ENCODE peak calls at places on chromosomes 7 and 10, in four cellular contexts. Z is mesenchymal stem cell, I is SJSA1, O is neuronal stem cell. K is an unnamed sample.

GRCh38 chr10:96719850-96720421 is 378 bp downstream of the PIK3AP1 start:
- DNase-seq in Z (no peak), I (no peak), O (peak; percentile 31), K (peak; percentile 77)

GRCh38 chr10:26556756-26557640 is 118.9 kb downstream of the APBB1IP start:
- DNase-seq in Z (peak; percentile 27), I (no peak), O (peak; percentile 47), K (peak; percentile 88)

GRCh38 chr10:102919237-102919959 is 1.3 kb downstream of the CNNM2 start:
- DNase-seq in Z (peak; percentile 32), I (no peak), O (peak; percentile 21), K (no peak)

GRCh38 chr10:69901623-69902505 is 100.2 kb downstream of the COL13A1 start:
- DNase-seq in Z (peak; percentile 62), I (peak; percentile 72), O (peak; percentile 56), K (peak; percentile 98)

GRCh38 chr7:117119192-117119924 is 166.1 kb downstream of the ST7 start:
- DNase-seq in Z (peak; percentile 80), I (peak; percentile 78), O (peak; percentile 79), K (peak; percentile 23)

GRCh38 chr10:61452655-61453641 is at the start of gene TMEM26:
- DNase-seq in Z (peak; percentile 74), I (no peak), O (peak; percentile 39), K (peak; percentile 77)

GRCh38 chr10:49330127-49330665 is 31.2 kb downstream of the C10orf71 start:
- DNase-seq in Z (no peak), I (peak; percentile 18), O (no peak), K (no peak)

GRCh38 chr10:16195178-16195769 is 241.5 kb upstream of the PTER start:
- DNase-seq in Z (no peak), I (no peak), O (no peak), K (no peak)

GRCh38 chr10:77135555-77135954 is 502.1 kb downstream of the KCNMA1 start:
- DNase-seq in Z (no peak), I (no peak), O (no peak), K (no peak)

GRCh38 chr7:149864751-149865150 is 9.0 kb upstream of the ATP6V0E2 start:
- DNase-seq in Z (no peak), I (no peak), O (no peak), K (no peak)

GRCh38 chr10:132469197-132469942 is 68.2 kb upstream of the INPP5A start:
- DNase-seq in Z (no peak), I (no peak), O (no peak), K (peak; percentile 88)

GRCh38 chr7:41880107-41880506 is 177.2 kb upstream of the INHBA start:
- DNase-seq in Z (peak; percentile 70), I (peak; percentile 51), O (no peak), K (peak; percentile 88)

GRCh38 chr7:127154101-127154500 is 98.6 kb downstream of the GRM8 start:
- DNase-seq in Z (no peak), I (no peak), O (no peak), K (no peak)

GRCh38 chr10:31075434-31075833 is 43.8 kb upstream of the ZNF438 start:
- DNase-seq in Z (peak; percentile 70), I (no peak), O (no peak), K (no peak)

GRCh38 chr10:90665905-90666662 is 191.8 kb downstream of the HTR7 start:
- DNase-seq in Z (no peak), I (no peak), O (no peak), K (no peak)

GRCh38 chr10:3811331-3811870 is 26.4 kb upstream of the KLF6 start:
- DNase-seq in Z (peak; percentile 83), I (peak; percentile 63), O (no peak), K (no peak)

GRCh38 chr10:126781817-126782216 is 111.3 kb upstream of the C10orf90 start:
- DNase-seq in Z (no peak), I (no peak), O (no peak), K (no peak)

GRCh38 chr7:20831451-20831850 is 44.8 kb upstream of the SP8 start:
- DNase-seq in Z (no peak), I (no peak), O (no peak), K (no peak)

GRCh38 chr10:78856421-78856820 is 212.3 kb upstream of the ZMIZ1 start:
- DNase-seq in Z (peak; percentile 19), I (no peak), O (no peak), K (no peak)

GRCh38 chr10:30373596-30374327 is 24.7 kb upstream of the MTPAP start:
- DNase-seq in Z (no peak), I (no peak), O (no peak), K (no peak)

GRCh38 chr10:57096044-57096443 is 735.0 kb upstream of the ZWINT start:
- DNase-seq in Z (no peak), I (no peak), O (no peak), K (peak; percentile 5)

GRCh38 chr7:2233876-2234275 is 1.1 kb upstream of the MAD1L1 start:
- DNase-seq in Z (no peak), I (no peak), O (no peak), K (no peak)
- H3K36me3 ChIP-seq in Z (peaks cover 48% of the 10 kb centered on the region), I (peaks cover 73% of the 10 kb centered on the region), O (peaks cover 74% of the 10 kb centered on the region), K (peaks cover 40% of the 10 kb centered on the region)

GRCh38 chr7:134991469-134992339 is 5.4 kb downstream of the AGBL3 start:
- DNase-seq in Z (no peak), I (no peak), O (no peak), K (no peak)

GRCh38 chr7:134988161-134988560 is 1.9 kb downstream of the AGBL3 start:
- DNase-seq in Z (no peak), I (no peak), O (no peak), K (no peak)

GRCh38 chr7:134986363-134987231 is at the start of gene AGBL3:
- DNase-seq in Z (peak; percentile 95), I (peak; percentile 97), O (peak; percentile 89), K (peak; percentile 94)

DNA sequence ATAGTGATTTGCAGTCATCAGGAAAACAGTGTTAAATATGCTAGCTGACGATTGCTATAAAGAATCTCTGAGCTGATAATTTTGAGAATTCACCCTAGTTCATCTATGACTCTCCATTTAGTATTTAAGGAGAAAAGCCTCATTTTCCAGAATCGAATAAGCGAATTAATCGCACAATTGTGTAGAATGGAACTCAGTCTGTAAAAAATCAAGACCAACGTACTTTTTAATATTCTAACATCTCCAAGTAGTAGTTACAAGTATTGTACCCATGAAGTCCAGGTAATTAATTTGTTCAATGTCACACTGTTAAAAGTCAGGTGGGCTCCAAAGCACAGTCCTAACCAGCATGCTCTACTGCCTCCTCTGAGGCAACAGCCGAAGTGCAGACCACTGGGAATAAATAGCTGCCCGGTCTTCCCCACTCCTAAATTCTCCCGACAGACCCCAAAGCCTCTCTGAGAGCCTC is 380 bp upstream of the AGBL3 start:
- DNase-seq in Z (no peak), I (no peak), O (no peak), K (no peak)
- H3K27ac ChIP-seq in Z (peak overlapping the region; percentile 95), I (peak overlapping the region; percentile 66), O (peak overlapping the region; percentile 63), K (peak overlapping the region; percentile 81)

DNA sequence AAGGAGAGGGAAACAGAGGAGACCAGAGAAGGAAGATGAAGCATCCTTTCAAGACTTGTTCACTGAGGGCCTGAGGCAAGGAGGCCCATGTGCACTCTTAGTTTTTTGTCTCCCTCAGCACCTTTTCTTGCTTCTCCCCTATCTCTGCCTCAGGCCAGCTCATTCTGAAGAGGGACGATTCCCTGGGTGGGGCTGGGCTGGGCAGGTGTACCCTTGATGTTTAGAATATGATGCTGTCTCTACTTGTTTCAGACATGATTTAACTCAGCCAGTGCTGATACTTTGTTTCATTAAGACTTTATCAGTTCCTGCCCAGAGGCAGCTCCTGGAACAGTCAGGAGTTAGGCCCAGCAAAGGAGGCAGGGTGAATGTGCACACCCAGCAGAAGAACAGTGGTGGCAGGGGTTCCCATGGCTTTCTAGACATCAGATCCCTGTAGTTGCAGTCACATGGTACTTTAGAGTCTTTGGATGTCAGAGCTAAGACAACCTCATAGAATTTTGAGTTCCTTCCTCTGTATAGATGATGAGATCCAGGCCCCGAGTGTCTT is 3.4 kb downstream of the PRXL2A start:
- DNase-seq in Z (no peak), I (no peak), O (no peak), K (no peak)
- H3K36me3 ChIP-seq in Z (peaks cover 6% of the 10 kb centered on the region), I (no peaks in the 10 kb centered on the region), O (peaks cover 38% of the 10 kb centered on the region), K (no peaks in the 10 kb centered on the region)

GRCh38 chr10:75238182-75239180 is 2.7 kb upstream of the COMTD1 start:
- DNase-seq in Z (no peak), I (no peak), O (no peak), K (peak; percentile 39)

GRCh38 chr10:75234017-75234682 is 1.6 kb downstream of the COMTD1 start:
- DNase-seq in Z (peak; percentile 85), I (peak; percentile 91), O (peak; percentile 84), K (peak; percentile 97)

GRCh38 chr10:75235375-75236177 is at the start of gene COMTD1:
- DNase-seq in Z (peak; percentile 82), I (peak; percentile 93), O (peak; percentile 85), K (peak; percentile 98)

GRCh38 chr10:75234683-75235374 is 928 bp downstream of the COMTD1 start:
- DNase-seq in Z (no peak), I (no peak), O (peak; percentile 52), K (peak; percentile 87)

DNA sequence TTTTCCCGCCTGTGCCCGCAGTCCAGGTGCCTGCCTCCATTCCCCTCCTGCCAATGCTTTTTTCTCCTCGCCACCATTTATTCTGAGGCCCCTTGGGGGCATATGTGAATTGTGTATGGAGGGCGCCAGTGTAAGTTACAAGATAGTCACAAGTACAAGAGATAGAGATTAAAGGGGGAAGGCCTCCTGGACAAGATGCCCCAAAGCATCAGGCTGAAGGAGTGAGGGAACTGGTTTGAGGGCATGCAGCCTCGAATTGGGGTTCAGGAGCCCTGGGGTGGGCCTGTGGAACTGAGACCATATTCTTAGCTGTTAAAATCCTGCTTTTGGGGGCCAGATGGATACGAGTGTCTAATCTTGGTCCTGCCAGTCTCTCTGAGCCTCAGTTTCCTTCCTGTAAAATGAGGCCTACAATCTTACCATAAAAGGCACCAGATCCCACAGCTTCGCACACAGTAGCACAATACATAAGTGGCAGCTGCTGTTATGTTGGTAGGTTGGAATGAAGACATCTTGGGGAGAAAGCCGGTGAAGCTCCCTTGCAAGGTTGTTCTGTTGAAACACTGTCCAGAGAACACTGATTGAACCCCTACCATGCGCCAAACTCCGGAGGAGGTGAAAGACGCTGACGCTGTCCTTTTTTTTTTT is 545 bp upstream of the COMTD1 start:
- DNase-seq in Z (no peak), I (no peak), O (no peak), K (no peak)
- H3K27ac ChIP-seq in Z (no peak overlapping the region), I (no peak overlapping the region), O (no peak overlapping the region), K (no peak overlapping the region)

GRCh38 chr10:95650232-95650631 is 6.3 kb downstream of the ALDH18A1 start:
- DNase-seq in Z (no peak), I (no peak), O (no peak), K (no peak)
- H3K36me3 ChIP-seq in Z (peaks cover 41% of the 10 kb centered on the region), I (peaks cover 46% of the 10 kb centered on the region), O (peaks cover 81% of the 10 kb centered on the region), K (peaks cover 68% of the 10 kb centered on the region)

GRCh38 chr7:112204776-112205347 is 1.3 kb downstream of the DOCK4 start:
- DNase-seq in Z (peak; percentile 38), I (no peak), O (no peak), K (no peak)
- H3K27ac ChIP-seq in Z (peak overlapping the region; percentile 46), I (no peak overlapping the region), O (no peak overlapping the region), K (peak overlapping the region; percentile 83)

DNA sequence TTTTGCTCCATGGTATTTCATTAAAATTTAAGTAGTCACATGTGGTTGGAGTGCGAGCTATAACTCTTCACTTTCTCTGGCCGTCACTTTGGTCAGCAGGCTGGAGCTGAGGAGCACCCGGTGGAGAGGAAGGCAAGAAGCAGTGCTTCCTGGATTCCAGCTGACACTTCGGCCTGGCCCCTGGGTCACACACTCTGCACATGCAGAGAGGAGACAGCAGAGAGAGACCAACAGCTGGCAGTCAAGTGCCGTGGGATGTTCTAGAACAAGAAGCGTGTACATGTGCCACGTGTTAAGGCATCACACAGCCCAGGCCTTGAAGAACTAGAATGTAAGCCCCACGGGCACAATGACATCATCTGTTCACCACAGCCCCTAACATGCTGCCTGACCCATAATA is 30.1 kb downstream of the PSAP start:
- DNase-seq in Z (no peak), I (no peak), O (no peak), K (no peak)
- H3K36me3 ChIP-seq in Z (peaks cover 81% of the 10 kb centered on the region), I (peaks cover 96% of the 10 kb centered on the region), O (peaks cover 100% of the 10 kb centered on the region), K (peaks cover 90% of the 10 kb centered on the region)

K was measured in osteoblast.